ENCODE peak calls at places on chromosomes 7 and 10, in six cellular contexts. K is A549, Y is choroid plexus epithelial cell, C is AG10803, D is dorsolateral prefrontal cortex, X is OCI-LY7. I is an unnamed sample.

GRCh38 chr7:157090485-157091165 is 48.1 kb upstream of the UBE3C start:
- DNase-seq in Y (no peak), C (no peak), D (no peak), X (no peak), K (no peak), I (no peak)

GRCh38 chr7:148921189-148921588 is 37.1 kb upstream of the EZH2 start:
- DNase-seq in X (no peak), C (no peak), D (no peak), Y (no peak), K (no peak), I (peak)

GRCh38 chr7:101818699-101819071 is 1.3 kb downstream of the CUX1 start:
- DNase-seq in K (no peak), Y (no peak), C (no peak), X (no peak), D (no peak), I (no peak)

GRCh38 chr10:13470270-13470669 is 58.5 kb downstream of the BEND7 start:
- DNase-seq in C (no peak), K (no peak), X (no peak), Y (peak), D (no peak), I (no peak)

GRCh38 chr7:38748056-38748610 is 117.0 kb upstream of the AMPH start:
- DNase-seq in Y (peak), X (no peak), D (peak), K (peak), C (peak), I (no peak)

GRCh38 chr10:70920519-70920918 is 32.2 kb upstream of the PCBD1 start:
- DNase-seq in K (no peak), Y (no peak), X (no peak), D (no peak), C (no peak), I (no peak)

GRCh38 chr7:38283107-38283506 is 9.7 kb upstream of the TARP start:
- DNase-seq in Y (no peak), C (no peak), X (no peak), D (no peak), K (no peak), I (no peak)

GRCh38 chr7:130959743-130960207 is 225.8 kb upstream of the KLF14 start:
- DNase-seq in Y (peak), C (peak), D (no peak), K (peak), X (peak), I (peak)

GRCh38 chr7:55426676-55427075 is 61.5 kb downstream of the LANCL2 start:
- DNase-seq in C (no peak), Y (no peak), X (no peak), D (no peak), K (no peak), I (no peak)

GRCh38 chr10:82358486-82359097 is 483.6 kb downstream of the NRG3 start:
- DNase-seq in K (no peak), D (no peak), Y (peak), C (peak), X (no peak), I (no peak)

GRCh38 chr7:116911799-116912198 is 41.5 kb upstream of the ST7 start:
- DNase-seq in K (no peak), C (peak), X (no peak), D (no peak), Y (no peak), I (no peak)

GRCh38 chr7:2926120-2926897 is 82.2 kb upstream of the GNA12 start:
- DNase-seq in K (no peak), D (no peak), Y (no peak), C (no peak), X (no peak), I (no peak)

GRCh38 chr10:128210215-128211063 is 84.2 kb upstream of the MKI67 start:
- DNase-seq in Y (peak), D (peak), K (peak), X (no peak), C (peak), I (peak)

GRCh38 chr10:80453715-80454525 is at the start of gene TSPAN14:
- DNase-seq in D (peak), Y (peak), K (peak), X (peak), C (peak), I (peak)

GRCh38 chr7:29657856-29658255 is 94.2 kb downstream of the PRR15 start:
- DNase-seq in K (no peak), C (no peak), Y (no peak), D (no peak), X (no peak), I (no peak)
- TF ChIP-seq CTCF in K (no peak), C (no peak), Y (no peak), D (no peak), X (no peak), I (no peak)

GRCh38 chr7:95922191-95922590 is 149.8 kb downstream of the DYNC1I1 start:
- DNase-seq in D (no peak), C (peak), Y (no peak), X (no peak), K (no peak), I (no peak)

GRCh38 chr7:95921543-95921942 is 149.2 kb downstream of the DYNC1I1 start:
- DNase-seq in K (no peak), X (no peak), C (peak), D (no peak), Y (no peak), I (no peak)

GRCh38 chr7:95916573-95917371 is 144.4 kb downstream of the DYNC1I1 start:
- DNase-seq in K (peak), X (peak), D (peak), C (peak), Y (peak), I (peak)

GRCh38 chr7:95917622-95918021 is 145.3 kb downstream of the DYNC1I1 start:
- DNase-seq in Y (no peak), D (no peak), X (no peak), C (no peak), K (no peak), I (no peak)

DNA sequence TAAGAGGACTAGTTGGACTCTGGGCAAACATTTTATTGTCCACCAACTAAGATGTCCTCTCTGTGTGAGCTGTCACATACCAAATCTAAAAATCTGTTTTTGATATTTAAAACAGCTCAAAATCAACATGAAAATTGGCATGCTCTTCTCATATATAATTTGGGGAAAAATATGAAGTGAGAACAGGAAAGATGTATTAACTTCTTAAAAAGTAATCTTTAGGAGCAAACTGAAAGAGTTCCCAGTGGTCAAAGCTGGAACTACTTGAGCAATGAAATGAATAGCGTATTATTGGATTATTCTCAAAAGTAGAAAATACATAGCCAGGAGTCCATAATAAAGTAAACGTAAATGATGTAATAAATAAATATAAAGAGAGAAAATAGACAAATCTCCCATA is 147.2 kb downstream of the DYNC1I1 start:
- DNase-seq in X (no peak), D (no peak), C (no peak), Y (no peak), K (no peak), I (no peak)
- TF ChIP-seq CTCF in X (peak), D (no peak), C (peak), Y (no peak), K (no peak), I (no peak)

GRCh38 chr7:41979834-41980307 is 257.1 kb downstream of the GLI3 start:
- DNase-seq in Y (peak), K (peak), C (peak), D (no peak), X (peak), I (peak)
- TF ChIP-seq CTCF in Y (peak), K (peak), C (peak), D (peak), X (peak), I (peak)

GRCh38 chr10:63866075-63866746 is 345.0 kb downstream of the REEP3 start:
- DNase-seq in K (peak), D (peak), X (peak), Y (peak), C (peak), I (peak)
- TF ChIP-seq CTCF in K (peak), D (peak), X (peak), Y (peak), C (peak), I (peak)

GRCh38 chr7:48296976-48297375 is 125.7 kb downstream of the ABCA13 start:
- DNase-seq in K (no peak), X (no peak), D (no peak), Y (no peak), C (no peak), I (no peak)

GRCh38 chr7:48300301-48300700 is 129.0 kb downstream of the ABCA13 start:
- DNase-seq in X (no peak), D (no peak), K (no peak), Y (no peak), C (no peak), I (no peak)

GRCh38 chr7:48298779-48299178 is 127.5 kb downstream of the ABCA13 start:
- DNase-seq in C (peak), X (no peak), Y (peak), K (no peak), D (no peak), I (peak)

GRCh38 chr7:48301201-48301600 is 129.9 kb downstream of the ABCA13 start:
- DNase-seq in C (peak), D (no peak), K (no peak), Y (no peak), X (no peak), I (no peak)

DNA sequence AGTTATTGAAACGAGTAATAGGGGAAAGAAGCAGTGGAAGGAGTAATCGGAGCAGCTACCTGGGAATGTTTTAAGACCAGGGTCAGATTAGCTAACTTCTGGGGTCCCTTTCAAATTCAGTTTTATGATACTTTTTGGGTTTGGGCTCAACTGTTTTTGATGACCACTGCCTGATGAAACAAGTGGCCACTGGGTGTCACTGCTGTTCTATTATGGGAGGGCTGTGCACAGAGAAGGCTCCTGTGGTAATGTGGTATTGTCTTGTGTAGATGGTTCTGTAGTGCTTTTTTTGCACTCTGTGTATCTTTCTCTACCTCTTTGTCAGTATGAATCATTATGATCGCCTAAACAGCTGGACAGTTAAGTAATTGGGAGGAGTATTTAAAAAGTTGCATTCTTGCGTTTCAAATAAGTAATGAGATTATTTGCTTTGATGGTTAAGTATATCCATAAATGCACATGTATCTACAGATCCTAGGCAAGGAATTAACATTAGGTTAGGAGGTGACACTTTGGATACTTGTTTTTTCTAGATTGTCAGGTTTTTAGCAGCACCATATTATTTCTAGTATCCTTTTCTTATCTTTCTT is 128.4 kb downstream of the ABCA13 start:
- DNase-seq in Y (peak), X (peak), C (peak), D (peak), K (peak), I (peak)
- TF ChIP-seq CTCF in Y (peak), X (peak), C (peak), D (peak), K (peak), I (peak)

DNA sequence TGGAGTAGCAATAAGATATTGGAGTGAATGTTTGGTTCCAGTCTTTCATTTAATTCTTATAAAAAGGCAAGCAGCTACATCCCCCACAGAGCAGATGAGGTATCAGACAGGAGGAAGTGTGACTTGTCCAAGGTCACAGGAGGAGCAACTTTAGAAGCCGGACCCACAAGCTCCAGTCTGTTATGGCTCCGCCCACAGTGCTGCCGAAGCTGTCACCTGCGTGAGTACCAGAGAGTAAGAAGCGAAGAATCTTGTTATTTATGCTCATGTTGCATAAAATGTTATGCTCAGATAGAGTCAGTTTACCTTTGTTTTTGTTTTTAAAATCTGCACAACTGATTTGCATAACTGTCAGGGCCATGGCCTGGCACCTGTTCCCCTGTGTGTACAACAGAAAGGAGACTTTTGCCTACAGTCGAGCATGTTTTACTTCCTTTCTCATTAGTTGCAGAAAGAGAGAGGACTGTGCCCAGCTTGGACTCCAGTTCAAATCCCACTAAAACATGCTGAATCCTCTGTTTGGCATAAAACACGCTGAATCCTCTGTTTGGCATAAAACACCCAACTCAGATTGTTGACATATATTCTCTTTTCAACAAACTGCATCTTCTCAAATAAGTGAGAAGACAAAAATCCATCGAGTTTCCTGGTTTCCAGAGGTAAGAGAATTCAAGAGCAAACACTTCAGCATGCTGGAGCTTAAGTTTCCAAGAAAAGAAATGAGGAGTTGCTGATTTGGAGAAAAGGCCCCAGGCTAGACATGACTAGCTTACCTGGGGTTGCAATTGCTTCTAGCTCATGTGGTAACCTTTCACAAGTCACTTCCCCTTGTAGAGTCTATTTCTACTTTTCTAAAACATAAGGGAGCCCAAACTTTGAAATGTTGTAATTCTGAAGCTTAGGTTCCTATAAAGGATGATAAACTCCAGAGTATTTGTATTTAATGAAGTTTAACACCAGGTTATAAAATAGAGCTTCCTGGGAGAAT is 409.8 kb upstream of the ZMIZ1 start:
- DNase-seq in C (no peak), X (peak), Y (no peak), K (no peak), D (no peak), I (no peak)
- TF ChIP-seq CTCF in C (no peak), X (no peak), Y (no peak), K (no peak), D (no peak), I (no peak)

DNA sequence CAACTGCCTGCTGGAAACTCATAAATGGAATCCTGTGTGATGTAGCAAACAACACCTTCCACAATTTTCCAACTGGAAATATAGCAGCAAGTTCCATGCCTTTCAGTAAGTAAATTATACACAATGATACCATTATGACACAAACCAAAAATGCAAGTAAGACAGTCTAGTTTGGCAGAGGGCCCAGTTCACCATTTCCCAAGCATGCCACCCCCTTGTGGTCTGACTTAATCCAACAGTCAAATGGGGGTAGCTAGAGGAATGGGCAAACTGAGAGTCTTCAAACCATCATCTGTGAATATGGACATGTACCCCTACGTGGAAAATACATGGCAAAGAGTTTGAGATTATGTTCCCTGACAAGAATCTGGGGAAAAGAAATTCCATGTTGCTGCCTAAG is 137.6 kb upstream of the VWC2 start:
- DNase-seq in K (no peak), X (peak), C (no peak), Y (no peak), D (no peak), I (no peak)
- TF ChIP-seq CTCF in K (no peak), X (peak), C (no peak), Y (no peak), D (no peak), I (no peak)

I was measured in activated CD8-positive, alpha-beta T cell treated with anti-CD3 and anti-CD28 coated beads for 36 hours.